ENCODE peak calls at places on chromosomes 11 and 22, in seven cellular contexts. O is nephron progenitor cell, C is type B pancreatic cell, S is IMR-90, R is fibroblast of pulmonary artery, N is lower lobe of right lung, V is natural killer cell. K is an unnamed sample.

GRCh38 chr11:87281496-87281895 is 243.8 kb downstream of the TMEM135 start:
- DNase-seq in S (peak), N (no peak), C (no peak), V (no peak), R (peak), O (no peak), K (no peak)

GRCh38 chr11:119694334-119694733 is 34.7 kb downstream of the NECTIN1 start:
- DNase-seq in N (no peak), O (no peak), S (no peak), R (no peak), V (no peak), C (no peak), K (no peak)

GRCh38 chr11:134658481-134659080 is 246.5 kb upstream of the B3GAT1 start:
- DNase-seq in C (peak), V (peak), R (no peak), O (no peak), S (no peak), N (no peak), K (no peak)

GRCh38 chr11:66247295-66247694 is 21.1 kb upstream of the RAB1B start:
- DNase-seq in N (no peak), O (no peak), S (no peak), C (no peak), R (no peak), V (no peak), K (no peak)

GRCh38 chr11:95078526-95078925 is 11.1 kb upstream of the ENDOD1 start:
- DNase-seq in S (peak), V (no peak), N (no peak), O (no peak), C (no peak), R (no peak), K (no peak)

GRCh38 chr11:75241906-75242644 is 1.5 kb downstream of the TPBGL start:
- DNase-seq in S (no peak), N (no peak), C (no peak), O (no peak), R (no peak), V (no peak), K (peak)

GRCh38 chr11:94133752-94134151 is 5.1 kb downstream of the PANX1 start:
- DNase-seq in V (no peak), S (no peak), C (no peak), R (no peak), N (no peak), O (no peak), K (no peak)

GRCh38 chr11:117180020-117180419 is 1.5 kb downstream of the SIDT2 start:
- DNase-seq in S (no peak), O (no peak), N (no peak), V (no peak), R (no peak), C (no peak), K (no peak)

GRCh38 chr11:86198156-86198555 is 46.4 kb upstream of the EED start:
- DNase-seq in R (no peak), N (no peak), O (no peak), V (no peak), S (no peak), C (no peak), K (no peak)

GRCh38 chr11:4191031-4191571 is 96.5 kb downstream of the RRM1 start:
- DNase-seq in R (no peak), N (no peak), S (no peak), C (no peak), V (no peak), O (no peak), K (no peak)

GRCh38 chr22:42967933-42968332 is 47.0 kb downstream of the PACSIN2 start:
- DNase-seq in V (no peak), O (no peak), R (no peak), S (no peak), C (no peak), N (peak), K (no peak)

GRCh38 chr11:128525411-128526243 is 61.7 kb downstream of the ETS1 start:
- DNase-seq in S (peak), V (no peak), N (no peak), O (no peak), R (no peak), C (no peak), K (no peak)

GRCh38 chr22:19035474-19036228 is 86.6 kb downstream of the DGCR2 start:
- DNase-seq in V (no peak), O (peak), S (no peak), R (no peak), C (peak), N (peak), K (no peak)
- TF ChIP-seq CTCF in V (no peak), O (no peak), S (no peak), R (no peak), C (no peak), N (no peak), K (peak)

GRCh38 chr11:63920126-63920869 is 3.3 kb upstream of the RCOR2 start:
- DNase-seq in R (peak), O (peak), C (no peak), S (no peak), V (no peak), N (no peak), K (no peak)

GRCh38 chr11:63919267-63920125 is 2.5 kb upstream of the RCOR2 start:
- DNase-seq in V (no peak), R (no peak), N (no peak), O (peak), S (no peak), C (no peak), K (no peak)

GRCh38 chr11:63918576-63919171 is 1.7 kb upstream of the RCOR2 start:
- DNase-seq in V (no peak), R (no peak), S (no peak), C (no peak), O (peak), N (no peak), K (no peak)

GRCh38 chr11:63922673-63923192 is 5.8 kb upstream of the RCOR2 start:
- DNase-seq in N (no peak), V (no peak), C (no peak), O (no peak), S (no peak), R (no peak), K (no peak)

DNA sequence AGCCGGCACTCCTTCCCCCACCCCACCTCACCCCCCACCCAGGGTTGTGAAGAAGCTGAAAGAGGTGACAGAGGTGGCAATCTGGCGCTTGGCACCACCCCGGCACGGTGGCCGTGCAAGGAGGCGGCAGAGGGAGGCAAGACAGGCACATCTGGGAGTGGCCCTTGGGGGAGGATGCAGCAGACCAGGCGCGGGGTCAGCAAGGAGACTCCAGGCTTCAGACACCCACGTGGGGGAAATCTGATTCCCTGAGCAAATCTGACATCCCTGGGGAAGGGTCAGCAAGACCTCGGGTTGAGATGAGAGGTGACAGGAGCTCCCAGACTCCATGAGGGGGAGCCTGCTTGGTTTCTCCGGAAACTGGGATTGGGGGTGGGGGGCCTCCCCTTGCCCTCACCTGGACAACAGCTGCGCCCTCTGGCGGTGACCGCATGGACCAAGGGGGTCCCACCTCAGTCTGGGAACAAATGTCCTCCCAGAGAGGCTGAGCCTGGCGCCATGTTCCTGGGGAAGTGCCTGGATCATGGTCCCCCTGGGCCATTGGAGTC is 4.0 kb upstream of the RCOR2 start:
- DNase-seq in V (no peak), S (no peak), C (no peak), N (no peak), R (no peak), O (peak), K (no peak)
- TF ChIP-seq CTCF in V (peak), S (peak), C (peak), N (peak), R (peak), O (peak), K (no peak)

GRCh38 chr11:72812968-72813739 is 1.1 kb upstream of the ATG16L2 start:
- DNase-seq in R (peak), S (peak), O (peak), V (peak), N (peak), C (no peak), K (peak)
- TF ChIP-seq CTCF in R (peak), S (peak), O (peak), V (peak), N (peak), C (peak), K (peak)

GRCh38 chr11:80466570-80466969 is 1025.7 kb upstream of the TENM4 start:
- DNase-seq in V (no peak), S (no peak), C (no peak), O (no peak), N (no peak), R (no peak), K (no peak)

DNA sequence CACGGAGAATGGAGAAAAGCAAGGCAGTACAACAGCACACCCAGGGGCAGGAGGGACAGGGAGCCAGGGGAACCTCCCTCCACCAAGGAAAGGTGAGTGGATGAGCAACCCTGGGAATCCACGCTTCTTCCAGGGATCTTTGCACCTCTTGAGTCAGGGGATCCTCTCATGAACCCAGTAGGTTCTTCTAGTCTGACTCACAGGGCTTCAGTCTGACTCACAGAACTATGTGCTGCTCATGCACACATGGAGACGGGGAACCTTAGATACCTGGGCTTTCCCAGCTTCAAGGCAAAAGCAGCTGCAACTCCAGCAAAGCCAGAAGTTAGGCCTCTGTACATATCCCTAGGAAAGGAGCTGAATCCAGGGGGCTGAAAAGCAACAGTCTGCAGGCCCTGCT is 1021.4 kb upstream of the TENM4 start:
- DNase-seq in V (no peak), R (no peak), S (no peak), C (no peak), O (no peak), N (no peak), K (no peak)
- TF ChIP-seq CTCF in V (no peak), R (no peak), S (no peak), C (no peak), O (no peak), N (no peak), K (no peak)

GRCh38 chr22:36368359-36368983 is 19.3 kb downstream of the MYH9 start:
- DNase-seq in N (no peak), O (peak), S (peak), V (no peak), C (no peak), R (peak), K (no peak)
- TF ChIP-seq CTCF in N (peak), O (no peak), S (peak), V (no peak), C (no peak), R (peak), K (no peak)

DNA sequence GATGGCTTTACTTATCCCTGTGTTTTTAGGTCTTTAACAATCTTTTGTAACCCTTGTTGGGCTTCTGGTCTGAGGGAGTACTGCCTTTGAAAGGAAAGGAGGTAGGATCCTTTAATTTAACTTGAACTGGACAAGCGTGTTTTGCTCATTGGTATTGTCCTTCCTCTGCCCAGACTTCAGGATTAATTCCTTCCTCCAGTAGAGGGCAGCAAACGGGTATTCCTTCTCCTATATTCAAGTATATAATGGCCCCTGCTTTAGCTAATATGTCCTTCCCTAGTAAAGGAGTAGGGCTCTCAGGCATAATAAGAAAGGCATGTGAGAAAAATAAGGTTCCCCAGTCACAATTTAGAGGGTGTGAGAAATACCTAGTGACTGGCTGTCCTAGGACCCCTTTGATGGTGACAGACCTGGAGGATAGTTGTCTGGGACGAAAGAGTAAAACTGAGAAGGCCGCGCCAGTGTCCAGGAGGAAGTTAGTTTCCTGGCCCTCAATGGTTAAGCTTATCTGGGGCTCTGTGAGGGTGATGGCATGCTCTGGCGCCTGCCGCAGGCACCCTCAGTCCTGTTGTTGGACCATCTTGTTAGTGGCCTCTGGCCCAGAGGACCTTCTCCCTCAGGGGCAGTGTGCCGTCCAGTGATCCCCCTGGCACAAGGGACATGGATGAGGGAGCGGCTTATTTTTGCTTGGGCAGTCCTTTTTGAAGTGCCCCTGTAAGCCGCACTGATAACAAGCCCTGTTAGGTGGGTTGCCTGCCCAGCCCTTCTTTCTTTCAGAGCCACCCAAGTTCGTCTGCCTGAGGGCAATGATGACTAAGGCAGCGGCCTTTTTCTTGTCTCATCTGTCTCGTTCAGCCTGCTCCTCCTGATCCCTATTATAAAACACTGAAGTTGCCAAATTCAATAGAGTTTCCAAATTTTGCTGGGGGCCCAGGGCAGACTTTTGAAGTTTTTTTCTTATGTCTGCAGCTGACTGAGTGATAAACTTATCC is 51.8 kb downstream of the C11orf71 start:
- DNase-seq in V (no peak), C (no peak), O (peak), S (peak), R (peak), N (no peak), K (no peak)
- TF ChIP-seq CTCF in V (peak), C (peak), O (peak), S (peak), R (peak), N (peak), K (peak)

GRCh38 chr22:49548356-49549202 is 279.1 kb downstream of the BRD1 start:
- DNase-seq in C (no peak), S (no peak), V (no peak), O (no peak), R (no peak), N (peak), K (no peak)
- TF ChIP-seq CTCF in C (no peak), S (no peak), V (no peak), O (no peak), R (no peak), N (no peak), K (no peak)

DNA sequence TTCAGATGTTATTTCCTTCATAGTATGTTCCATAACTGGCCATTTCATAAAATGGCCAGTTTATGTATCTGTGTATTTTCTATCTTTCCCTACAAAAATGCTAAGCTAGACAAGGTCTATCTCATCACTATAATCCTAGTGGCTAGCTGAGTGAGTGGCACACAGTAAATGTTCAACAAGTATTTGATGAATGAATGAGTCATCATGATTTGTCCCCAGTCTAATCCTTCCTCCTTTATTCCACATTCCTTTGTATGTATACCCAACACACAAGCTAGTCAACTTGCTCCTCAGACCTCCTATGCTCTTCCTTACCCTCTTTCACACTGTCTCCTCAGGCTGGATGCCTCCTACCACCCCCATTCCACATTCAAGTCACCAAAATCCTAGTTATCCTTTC is 12.5 kb downstream of the APLNR start:
- DNase-seq in N (no peak), O (no peak), C (no peak), V (no peak), R (peak), S (peak), K (no peak)
- TF ChIP-seq CTCF in N (no peak), O (no peak), C (no peak), V (no peak), R (no peak), S (no peak), K (no peak)

DNA sequence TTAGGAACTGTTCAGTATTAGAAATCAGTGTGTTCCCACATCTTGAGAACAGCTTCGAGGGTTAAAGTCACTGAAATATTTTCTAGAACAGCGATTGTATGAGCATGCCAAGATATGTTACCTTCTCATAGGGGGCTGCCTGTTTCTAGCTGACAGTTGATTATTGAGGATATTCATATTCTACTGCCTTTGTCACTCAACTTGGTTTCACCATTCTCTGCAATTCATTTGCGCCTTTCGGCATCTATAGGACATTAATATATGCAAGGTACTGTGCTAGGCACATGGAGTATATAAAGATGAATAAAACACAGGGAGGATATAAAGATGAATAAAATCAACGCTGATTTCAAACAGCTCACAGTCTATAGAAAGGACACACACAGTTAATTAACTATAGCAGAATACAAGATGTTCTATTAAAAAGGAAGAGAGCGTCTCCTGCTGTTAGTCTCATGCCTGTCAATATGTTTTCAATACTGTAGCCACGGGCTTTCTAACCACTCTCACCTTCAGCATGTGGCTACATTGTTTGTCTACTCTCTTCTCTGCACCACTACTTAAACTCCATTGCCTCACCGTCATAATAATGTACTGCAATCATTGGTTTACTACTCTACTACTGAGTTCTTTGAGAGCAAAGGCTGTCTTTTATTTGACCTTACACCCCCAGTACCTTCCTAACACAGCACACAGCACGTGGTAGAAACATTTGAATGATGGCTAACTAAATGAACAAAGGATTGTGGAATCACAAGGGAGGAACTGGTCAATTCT is 81.9 kb downstream of the RAB30 start:
- DNase-seq in S (no peak), R (no peak), N (no peak), O (no peak), V (no peak), C (no peak), K (no peak)
- TF ChIP-seq CTCF in S (no peak), R (no peak), N (no peak), O (no peak), V (no peak), C (no peak), K (no peak)

K was measured in D721Med.